ENCODE peak calls at places on chromosome X, in eight cellular contexts. One of them, this sample, is unnamed.

GRCh38 chrX:74231625-74232024 is 72.4 kb upstream of the ZCCHC13 start:
- DNase-seq in lower lobe of right lung: no peak
- DNase-seq in activated T-helper 2 cell treated with anti-CD3 and anti-CD28 coated beads, Interferon-gamma antibody, Interleukin-2, Interleukin-4, amounts not matched to agents 10 μg/mL and 5 μg/mL and 100 μg/mL, durations not matched to agents 14 hours and 24 hours and 36 hours: no peak
- DNase-seq in EH: no peak
- DNase-seq in iPS-NIHi11: no peak
- DNase-seq in NCI-H774: no peak
- DNase-seq in C1 segment of cervical spinal cord: no peak
- DNase-seq in activated CD8-positive, alpha-beta memory T cell treated with anti-CD3 and anti-CD28 coated beads for 24 hours: no peak
- DNase-seq in this sample: peak

GRCh38 chrX:13897571-13897970 is 80.7 kb upstream of the GPM6B start:
- DNase-seq in NCI-H774: no peak
- DNase-seq in activated CD8-positive, alpha-beta memory T cell treated with anti-CD3 and anti-CD28 coated beads for 24 hours: no peak
- DNase-seq in lower lobe of right lung: no peak
- DNase-seq in activated T-helper 2 cell treated with anti-CD3 and anti-CD28 coated beads, Interferon-gamma antibody, Interleukin-2, Interleukin-4, amounts not matched to agents 10 μg/mL and 5 μg/mL and 100 μg/mL, durations not matched to agents 14 hours and 24 hours and 36 hours: no peak
- DNase-seq in iPS-NIHi11: no peak
- DNase-seq in C1 segment of cervical spinal cord: no peak
- DNase-seq in EH: no peak
- DNase-seq in this sample: no peak

GRCh38 chrX:23887448-23887847 is 20.3 kb downstream of the APOO start:
- DNase-seq in iPS-NIHi11: no peak
- DNase-seq in NCI-H774: no peak
- DNase-seq in activated CD8-positive, alpha-beta memory T cell treated with anti-CD3 and anti-CD28 coated beads for 24 hours: no peak
- DNase-seq in lower lobe of right lung: no peak
- DNase-seq in activated T-helper 2 cell treated with anti-CD3 and anti-CD28 coated beads, Interferon-gamma antibody, Interleukin-2, Interleukin-4, amounts not matched to agents 10 μg/mL and 5 μg/mL and 100 μg/mL, durations not matched to agents 14 hours and 24 hours and 36 hours: no peak
- DNase-seq in EH: no peak
- DNase-seq in C1 segment of cervical spinal cord: no peak
- DNase-seq in this sample: no peak

GRCh38 chrX:68503830-68504229 is 5.0 kb downstream of the YIPF6 start:
- DNase-seq in activated CD8-positive, alpha-beta memory T cell treated with anti-CD3 and anti-CD28 coated beads for 24 hours: no peak
- DNase-seq in NCI-H774: no peak
- DNase-seq in iPS-NIHi11: no peak
- DNase-seq in C1 segment of cervical spinal cord: no peak
- DNase-seq in EH: no peak
- DNase-seq in lower lobe of right lung: no peak
- DNase-seq in activated T-helper 2 cell treated with anti-CD3 and anti-CD28 coated beads, Interferon-gamma antibody, Interleukin-2, Interleukin-4, amounts not matched to agents 10 μg/mL and 5 μg/mL and 100 μg/mL, durations not matched to agents 14 hours and 24 hours and 36 hours: no peak
- DNase-seq in this sample: no peak

GRCh38 chrX:109485470-109486340 is 3.8 kb upstream of the GUCY2F start:
- DNase-seq in C1 segment of cervical spinal cord: peak
- DNase-seq in activated CD8-positive, alpha-beta memory T cell treated with anti-CD3 and anti-CD28 coated beads for 24 hours: peak
- DNase-seq in activated T-helper 2 cell treated with anti-CD3 and anti-CD28 coated beads, Interferon-gamma antibody, Interleukin-2, Interleukin-4, amounts not matched to agents 10 μg/mL and 5 μg/mL and 100 μg/mL, durations not matched to agents 14 hours and 24 hours and 36 hours: peak
- DNase-seq in NCI-H774: peak
- DNase-seq in iPS-NIHi11: peak
- DNase-seq in EH: peak
- DNase-seq in lower lobe of right lung: peak
- DNase-seq in this sample: peak

GRCh38 chrX:38175140-38175539 is 45.5 kb downstream of the SRPX start:
- DNase-seq in C1 segment of cervical spinal cord: no peak
- DNase-seq in activated T-helper 2 cell treated with anti-CD3 and anti-CD28 coated beads, Interferon-gamma antibody, Interleukin-2, Interleukin-4, amounts not matched to agents 10 μg/mL and 5 μg/mL and 100 μg/mL, durations not matched to agents 14 hours and 24 hours and 36 hours: no peak
- DNase-seq in activated CD8-positive, alpha-beta memory T cell treated with anti-CD3 and anti-CD28 coated beads for 24 hours: no peak
- DNase-seq in iPS-NIHi11: peak
- DNase-seq in lower lobe of right lung: no peak
- DNase-seq in NCI-H774: no peak
- DNase-seq in EH: peak
- DNase-seq in this sample: peak

GRCh38 chrX:4830880-4831557 is 1117.6 kb upstream of the PRKX start:
- DNase-seq in C1 segment of cervical spinal cord: no peak
- DNase-seq in iPS-NIHi11: no peak
- DNase-seq in EH: no peak
- DNase-seq in activated T-helper 2 cell treated with anti-CD3 and anti-CD28 coated beads, Interferon-gamma antibody, Interleukin-2, Interleukin-4, amounts not matched to agents 10 μg/mL and 5 μg/mL and 100 μg/mL, durations not matched to agents 14 hours and 24 hours and 36 hours: no peak
- DNase-seq in lower lobe of right lung: no peak
- DNase-seq in NCI-H774: no peak
- DNase-seq in activated CD8-positive, alpha-beta memory T cell treated with anti-CD3 and anti-CD28 coated beads for 24 hours: no peak
- DNase-seq in this sample: peak

GRCh38 chrX:154374361-154375155 is at the start of gene FLNA:
- DNase-seq in activated CD8-positive, alpha-beta memory T cell treated with anti-CD3 and anti-CD28 coated beads for 24 hours: no peak
- DNase-seq in EH: peak
- DNase-seq in lower lobe of right lung: no peak
- DNase-seq in C1 segment of cervical spinal cord: no peak
- DNase-seq in NCI-H774: no peak
- DNase-seq in iPS-NIHi11: no peak
- DNase-seq in activated T-helper 2 cell treated with anti-CD3 and anti-CD28 coated beads, Interferon-gamma antibody, Interleukin-2, Interleukin-4, amounts not matched to agents 10 μg/mL and 5 μg/mL and 100 μg/mL, durations not matched to agents 14 hours and 24 hours and 36 hours: no peak
- DNase-seq in this sample: peak

GRCh38 chrX:10505726-10506125 is 114.7 kb downstream of the MID1 start:
- DNase-seq in NCI-H774: no peak
- DNase-seq in C1 segment of cervical spinal cord: no peak
- DNase-seq in lower lobe of right lung: no peak
- DNase-seq in EH: no peak
- DNase-seq in iPS-NIHi11: no peak
- DNase-seq in activated T-helper 2 cell treated with anti-CD3 and anti-CD28 coated beads, Interferon-gamma antibody, Interleukin-2, Interleukin-4, amounts not matched to agents 10 μg/mL and 5 μg/mL and 100 μg/mL, durations not matched to agents 14 hours and 24 hours and 36 hours: no peak
- DNase-seq in activated CD8-positive, alpha-beta memory T cell treated with anti-CD3 and anti-CD28 coated beads for 24 hours: no peak
- DNase-seq in this sample: no peak

GRCh38 chrX:53239474-53239873 is 14.5 kb upstream of the KDM5C start:
- DNase-seq in activated T-helper 2 cell treated with anti-CD3 and anti-CD28 coated beads, Interferon-gamma antibody, Interleukin-2, Interleukin-4, amounts not matched to agents 10 μg/mL and 5 μg/mL and 100 μg/mL, durations not matched to agents 14 hours and 24 hours and 36 hours: no peak
- DNase-seq in lower lobe of right lung: no peak
- DNase-seq in C1 segment of cervical spinal cord: no peak
- DNase-seq in iPS-NIHi11: peak
- DNase-seq in activated CD8-positive, alpha-beta memory T cell treated with anti-CD3 and anti-CD28 coated beads for 24 hours: peak
- DNase-seq in NCI-H774: no peak
- DNase-seq in EH: no peak
- DNase-seq in this sample: no peak

GRCh38 chrX:23525531-23525930 is 141.8 kb upstream of the PRDX4 start:
- DNase-seq in activated CD8-positive, alpha-beta memory T cell treated with anti-CD3 and anti-CD28 coated beads for 24 hours: no peak
- DNase-seq in NCI-H774: no peak
- DNase-seq in C1 segment of cervical spinal cord: no peak
- DNase-seq in lower lobe of right lung: no peak
- DNase-seq in activated T-helper 2 cell treated with anti-CD3 and anti-CD28 coated beads, Interferon-gamma antibody, Interleukin-2, Interleukin-4, amounts not matched to agents 10 μg/mL and 5 μg/mL and 100 μg/mL, durations not matched to agents 14 hours and 24 hours and 36 hours: no peak
- DNase-seq in iPS-NIHi11: no peak
- DNase-seq in EH: no peak
- DNase-seq in this sample: no peak

GRCh38 chrX:1306909-1307625 is 29.5 kb upstream of the IL3RA start:
- DNase-seq in C1 segment of cervical spinal cord: no peak
- DNase-seq in NCI-H774: no peak
- DNase-seq in activated CD8-positive, alpha-beta memory T cell treated with anti-CD3 and anti-CD28 coated beads for 24 hours: no peak
- DNase-seq in iPS-NIHi11: no peak
- DNase-seq in EH: no peak
- DNase-seq in activated T-helper 2 cell treated with anti-CD3 and anti-CD28 coated beads, Interferon-gamma antibody, Interleukin-2, Interleukin-4, amounts not matched to agents 10 μg/mL and 5 μg/mL and 100 μg/mL, durations not matched to agents 14 hours and 24 hours and 36 hours: no peak
- DNase-seq in lower lobe of right lung: no peak
- DNase-seq in this sample: no peak

GRCh38 chrX:18890724-18891560 is 93.0 kb downstream of the PHKA2 start:
- DNase-seq in lower lobe of right lung: no peak
- DNase-seq in iPS-NIHi11: no peak
- DNase-seq in activated T-helper 2 cell treated with anti-CD3 and anti-CD28 coated beads, Interferon-gamma antibody, Interleukin-2, Interleukin-4, amounts not matched to agents 10 μg/mL and 5 μg/mL and 100 μg/mL, durations not matched to agents 14 hours and 24 hours and 36 hours: no peak
- DNase-seq in EH: no peak
- DNase-seq in activated CD8-positive, alpha-beta memory T cell treated with anti-CD3 and anti-CD28 coated beads for 24 hours: no peak
- DNase-seq in NCI-H774: no peak
- DNase-seq in C1 segment of cervical spinal cord: no peak
- DNase-seq in this sample: no peak

GRCh38 chrX:9644335-9644734 is 121.3 kb downstream of the GPR143 start:
- DNase-seq in activated CD8-positive, alpha-beta memory T cell treated with anti-CD3 and anti-CD28 coated beads for 24 hours: peak
- DNase-seq in EH: no peak
- DNase-seq in C1 segment of cervical spinal cord: no peak
- DNase-seq in NCI-H774: no peak
- DNase-seq in lower lobe of right lung: no peak
- DNase-seq in iPS-NIHi11: no peak
- DNase-seq in activated T-helper 2 cell treated with anti-CD3 and anti-CD28 coated beads, Interferon-gamma antibody, Interleukin-2, Interleukin-4, amounts not matched to agents 10 μg/mL and 5 μg/mL and 100 μg/mL, durations not matched to agents 14 hours and 24 hours and 36 hours: peak
- DNase-seq in this sample: peak

GRCh38 chrX:37454537-37455285 is 105.5 kb downstream of the PRRG1 start:
- DNase-seq in activated T-helper 2 cell treated with anti-CD3 and anti-CD28 coated beads, Interferon-gamma antibody, Interleukin-2, Interleukin-4, amounts not matched to agents 10 μg/mL and 5 μg/mL and 100 μg/mL, durations not matched to agents 14 hours and 24 hours and 36 hours: no peak
- DNase-seq in C1 segment of cervical spinal cord: no peak
- DNase-seq in lower lobe of right lung: no peak
- DNase-seq in activated CD8-positive, alpha-beta memory T cell treated with anti-CD3 and anti-CD28 coated beads for 24 hours: no peak
- DNase-seq in iPS-NIHi11: peak
- DNase-seq in EH: peak
- DNase-seq in NCI-H774: no peak
- DNase-seq in this sample: peak